ENCODE peak calls at places on chromosomes 13 and 19, in eight cellular contexts. N, X, H, T, S, Q, E and F are unnamed samples.

GRCh38 chr13:114016321-114017027 is 42.6 kb upstream of the C13orf46 start:
- DNase-seq in S (no peak), H (no peak), N (no peak), E (no peak), X (no peak), Q (no peak), T (no peak), F (no peak)

GRCh38 chr13:80037505-80037888 is 303.4 kb downstream of the SPRY2 start:
- DNase-seq in H (peak), Q (no peak), N (no peak), T (peak), E (no peak), S (peak), X (no peak), F (no peak)

GRCh38 chr19:27740396-27740795 is 1472.6 kb downstream of the UQCRFS1 start:
- DNase-seq in T (no peak), H (no peak), N (no peak), Q (no peak), E (peak), S (no peak), X (peak), F (peak)

GRCh38 chr13:32538234-32538620 is 368 bp downstream of the N4BP2L2 start:
- DNase-seq in H (no peak), E (peak), N (peak), T (peak), Q (peak), S (peak), X (no peak), F (no peak)

GRCh38 chr19:16040642-16041041 is 35.7 kb upstream of the TPM4 start:
- DNase-seq in E (no peak), H (no peak), S (peak), X (no peak), Q (no peak), N (no peak), T (no peak), F (no peak)

GRCh38 chr19:46355234-46355990 is 8.5 kb downstream of the PPP5C start:
- DNase-seq in Q (peak), H (no peak), E (no peak), X (no peak), T (no peak), S (no peak), N (no peak), F (no peak)

GRCh38 chr13:81609335-81609734 is 1268.4 kb upstream of the SPRY2 start:
- DNase-seq in X (no peak), N (no peak), E (no peak), S (no peak), Q (no peak), H (no peak), T (no peak), F (no peak)

GRCh38 chr13:74024314-74024713 is 109.9 kb downstream of the KLF12 start:
- DNase-seq in H (no peak), N (no peak), T (no peak), S (no peak), X (no peak), E (no peak), Q (no peak), F (no peak)

GRCh38 chr13:38630780-38631179 is 56.1 kb upstream of the FREM2 start:
- DNase-seq in Q (no peak), T (no peak), E (no peak), N (no peak), H (peak), S (peak), X (no peak), F (no peak)

GRCh38 chr13:40452741-40453665 is 213.4 kb downstream of the FOXO1 start:
- DNase-seq in T (no peak), N (no peak), X (no peak), Q (no peak), H (peak), S (peak), E (no peak), F (no peak)

GRCh38 chr13:97107815-97108534 is 113.7 kb upstream of the OXGR1 start:
- DNase-seq in N (no peak), S (no peak), H (no peak), X (no peak), E (no peak), T (no peak), Q (no peak), F (no peak)

GRCh38 chr13:51313619-51314018 is 25.9 kb upstream of the SERPINE3 start:
- DNase-seq in H (no peak), T (no peak), N (no peak), S (no peak), X (no peak), Q (no peak), E (no peak), F (no peak)

GRCh38 chr19:5150902-5151741 is 182.2 kb downstream of the KDM4B start:
- DNase-seq in S (no peak), E (no peak), T (no peak), N (no peak), X (peak), H (no peak), Q (no peak), F (peak)

GRCh38 chr13:87999791-88000190 is 328.6 kb downstream of the SLITRK5 start:
- DNase-seq in X (no peak), N (no peak), Q (no peak), S (no peak), H (peak), E (no peak), T (no peak), F (no peak)

GRCh38 chr19:12603714-12604113 is 6.9 kb downstream of the ZNF490 start:
- DNase-seq in T (no peak), Q (no peak), E (no peak), H (no peak), X (no peak), N (no peak), S (peak), F (peak)

GRCh38 chr19:12331211-12331941 is 2.1 kb downstream of the ZNF563 start:
- DNase-seq in S (no peak), X (no peak), N (no peak), T (no peak), E (no peak), H (no peak), Q (peak), F (no peak)

GRCh38 chr13:99982021-99982740 is 597 bp downstream of the ZIC2 start:
- DNase-seq in S (no peak), X (peak), T (no peak), H (peak), N (no peak), Q (no peak), E (no peak), F (peak)

GRCh38 chr13:63512095-63512494 is 2096.4 kb upstream of the PCDH20 start:
- DNase-seq in E (no peak), H (no peak), S (no peak), Q (no peak), X (no peak), T (no peak), N (no peak), F (no peak)

GRCh38 chr13:56528040-56528760 is 612.5 kb upstream of the PRR20A start:
- DNase-seq in N (no peak), X (no peak), E (no peak), S (no peak), T (no peak), Q (no peak), H (no peak), F (no peak)

GRCh38 chr13:108227651-108228272 is 9.6 kb downstream of the ABHD13 start:
- DNase-seq in H (peak), S (peak), X (no peak), E (no peak), T (no peak), N (no peak), Q (no peak), F (no peak)

GRCh38 chr13:34040863-34041262 is 222.9 kb downstream of the RFC3 start:
- DNase-seq in T (no peak), E (no peak), Q (no peak), H (no peak), X (no peak), N (no peak), S (no peak), F (no peak)

GRCh38 chr13:25067054-25067453 is 28.9 kb upstream of the PABPC3 start:
- DNase-seq in Q (no peak), E (no peak), H (no peak), N (no peak), S (no peak), T (no peak), X (no peak), F (no peak)

GRCh38 chr19:48659768-48660167 is 13.0 kb downstream of the NTN5 start:
- DNase-seq in X (no peak), S (no peak), Q (no peak), H (peak), T (no peak), N (no peak), E (peak), F (no peak)

GRCh38 chr13:51906581-51906980 is 44.8 kb downstream of the CCDC70 start:
- DNase-seq in X (peak), Q (no peak), H (peak), E (no peak), N (peak), T (no peak), S (no peak), F (peak)

GRCh38 chr19:53076984-53077383 is 26.2 kb downstream of the ZNF160 start:
- DNase-seq in N (no peak), E (no peak), X (no peak), S (peak), Q (peak), T (no peak), H (no peak), F (no peak)

GRCh38 chr19:16216744-16217670 is 19.3 kb downstream of the AP1M1 start:
- DNase-seq in T (no peak), H (no peak), Q (no peak), E (no peak), N (no peak), S (no peak), X (no peak), F (no peak)

GRCh38 chr19:35458821-35459391 is 10.8 kb downstream of the FFAR2 start:
- DNase-seq in N (no peak), S (no peak), E (no peak), Q (no peak), T (no peak), H (no peak), X (no peak), F (no peak)

GRCh38 chr19:8826371-8826770 is 5.7 kb downstream of the ZNF558 start:
- DNase-seq in N (no peak), T (no peak), X (no peak), S (no peak), H (no peak), Q (no peak), E (no peak), F (no peak)

GRCh38 chr19:23410155-23410554 is 14.9 kb upstream of the ZNF91 start:
- DNase-seq in T (no peak), H (no peak), S (no peak), E (no peak), N (no peak), Q (no peak), X (no peak), F (no peak)

GRCh38 chr19:19155495-19156219 is 14.4 kb downstream of the MEF2B start:
- DNase-seq in N (no peak), T (no peak), S (no peak), H (no peak), X (no peak), Q (no peak), E (no peak), F (no peak)

GRCh38 chr13:30997697-30998547 is 65.5 kb downstream of the TEX26 start:
- DNase-seq in S (no peak), X (no peak), H (no peak), Q (no peak), E (no peak), T (no peak), N (no peak), F (no peak)

GRCh38 chr13:35865341-35866240 is 265.6 kb downstream of the DCLK1 start:
- DNase-seq in S (no peak), H (no peak), T (peak), E (no peak), X (no peak), Q (no peak), N (no peak), F (no peak)

GRCh38 chr19:45376045-45376724 is 5.8 kb upstream of the ERCC2 start:
- DNase-seq in H (peak), Q (peak), S (peak), N (no peak), X (no peak), E (peak), T (peak), F (no peak)

GRCh38 chr19:19109601-19110000 is 28.7 kb downstream of the TMEM161A start:
- DNase-seq in X (no peak), N (no peak), H (no peak), T (no peak), S (no peak), Q (no peak), E (no peak), F (no peak)

GRCh38 chr13:32246468-32246867 is 68.7 kb downstream of the ZAR1L start:
- DNase-seq in Q (peak), T (peak), S (peak), H (peak), N (no peak), X (no peak), E (peak), F (no peak)

GRCh38 chr13:105603283-105603682 is 932.2 kb downstream of the EFNB2 start:
- DNase-seq in E (no peak), X (no peak), N (no peak), Q (no peak), S (no peak), H (peak), T (no peak), F (no peak)

GRCh38 chr19:54312436-54313362 is at the start of gene LILRA5:
- DNase-seq in X (peak), H (no peak), N (peak), S (no peak), T (no peak), Q (peak), E (peak), F (no peak)

GRCh38 chr13:110302986-110303385 is 4.0 kb downstream of the COL4A1 start:
- DNase-seq in T (no peak), H (no peak), N (no peak), Q (no peak), X (peak), E (no peak), S (no peak), F (no peak)

GRCh38 chr13:38705351-38705750 is 18.5 kb downstream of the FREM2 start:
- DNase-seq in S (no peak), T (no peak), Q (no peak), E (no peak), X (no peak), N (no peak), H (no peak), F (no peak)

GRCh38 chr13:19958119-19959111 is at the start of gene ZMYM2:
- DNase-seq in Q (peak), X (peak), S (peak), E (peak), N (peak), T (peak), H (peak), F (peak)
- TF ChIP-seq CTCF in Q (no peak), X (no peak), S (no peak), E (no peak), N (no peak), T (no peak), H (no peak), F (no peak)

DNA sequence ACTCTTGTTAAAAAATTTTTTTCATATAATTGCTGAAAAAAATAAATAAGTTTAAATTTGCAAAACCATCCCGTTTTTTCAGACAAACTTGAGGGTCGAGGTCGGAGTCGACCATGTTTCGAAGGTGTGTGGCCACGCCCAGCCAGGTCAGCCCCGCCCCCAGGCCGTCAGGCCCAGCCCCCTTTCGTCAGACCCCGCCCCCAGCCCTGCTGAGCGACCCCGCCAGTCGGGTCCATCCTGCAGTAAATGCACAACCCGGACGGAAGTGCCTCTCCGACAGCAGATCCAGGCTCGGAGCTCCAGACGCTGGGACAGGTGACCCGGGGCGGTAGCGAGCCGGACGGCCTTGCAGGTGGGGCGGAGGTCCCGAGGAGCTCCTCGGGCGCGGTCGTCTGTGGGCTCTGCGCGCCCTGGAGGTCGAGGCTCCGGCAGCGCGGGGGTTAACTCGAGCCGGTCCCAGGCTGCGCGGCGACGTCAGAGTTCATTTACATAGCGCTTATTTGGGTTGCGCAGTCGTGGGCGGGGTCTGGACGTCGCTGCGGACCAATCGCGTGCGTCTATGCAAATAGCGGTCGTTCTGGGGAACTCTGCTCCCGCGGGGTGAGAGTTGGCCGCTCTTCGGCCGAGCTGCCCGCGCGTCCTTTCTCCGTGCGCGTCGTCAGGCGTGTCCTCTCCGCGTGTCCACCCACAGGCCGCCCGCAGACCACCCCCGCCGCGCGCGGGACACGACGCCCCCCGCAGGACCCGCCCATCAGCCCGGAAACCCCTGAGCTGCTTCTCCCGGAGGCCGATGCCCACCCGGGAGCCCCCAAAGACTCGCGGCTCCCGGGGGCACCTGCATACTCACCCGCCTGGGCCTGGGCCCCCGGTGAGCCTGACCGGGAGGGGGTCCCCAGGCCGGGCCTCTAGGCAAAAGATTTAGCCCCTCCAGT is at the start of gene OCEL1:
- DNase-seq in X (peak), N (peak), S (peak), T (peak), Q (peak), H (peak), E (peak), F (peak)
- TF ChIP-seq CTCF in X (no peak), N (no peak), S (no peak), T (no peak), Q (no peak), H (no peak), E (peak), F (no peak)

DNA sequence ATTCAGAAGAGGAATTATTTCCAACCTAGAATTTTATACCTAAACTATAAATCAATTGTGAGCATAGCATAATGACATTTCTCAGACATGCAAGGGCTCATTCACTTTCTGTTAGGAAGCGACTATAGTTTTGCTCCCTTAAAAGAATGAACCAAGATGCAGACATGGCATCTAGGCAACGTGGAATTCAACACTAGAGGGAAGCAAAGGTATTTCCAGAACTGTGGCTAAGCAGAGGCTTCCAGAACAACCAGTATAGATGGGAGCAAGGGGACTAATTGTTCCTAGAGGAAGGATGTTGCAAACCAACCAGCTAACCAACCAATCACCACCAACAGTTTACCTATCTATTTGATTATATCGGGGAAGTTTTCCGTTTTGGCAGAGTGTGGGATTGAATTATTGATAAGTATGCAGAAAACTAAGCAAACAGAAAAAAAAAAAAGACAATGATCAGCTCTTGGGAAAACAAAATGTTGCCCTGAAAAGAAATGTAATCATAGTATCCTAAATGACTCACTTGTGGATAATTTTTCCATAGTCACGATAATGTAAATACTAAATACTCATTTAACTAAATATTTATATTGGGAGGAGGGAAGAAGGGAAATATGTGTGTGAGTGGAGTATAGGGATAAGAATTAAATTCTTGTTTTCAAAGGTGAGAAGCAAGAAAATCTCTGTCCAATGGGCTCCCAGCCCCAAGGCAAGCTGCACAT is 21.1 kb downstream of the ARL11 start:
- DNase-seq in Q (no peak), N (no peak), H (peak), T (no peak), S (peak), X (no peak), E (no peak), F (no peak)
- TF ChIP-seq CTCF in Q (no peak), N (no peak), H (peak), T (peak), S (peak), X (no peak), E (no peak), F (peak)

GRCh38 chr19:1105217-1105872 is 1.6 kb downstream of the GPX4 start:
- DNase-seq in T (no peak), S (peak), N (no peak), H (no peak), X (no peak), Q (no peak), E (no peak), F (no peak)

GRCh38 chr19:1108291-1109031 is 4.7 kb downstream of the GPX4 start:
- DNase-seq in Q (no peak), N (no peak), X (no peak), H (no peak), E (no peak), T (no peak), S (no peak), F (no peak)

GRCh38 chr19:1105873-1106840 is 2.4 kb downstream of the GPX4 start:
- DNase-seq in T (no peak), H (no peak), S (peak), X (no peak), Q (no peak), N (no peak), E (no peak), F (no peak)

GRCh38 chr19:1107655-1108261 is 4.0 kb downstream of the GPX4 start:
- DNase-seq in X (no peak), T (no peak), N (no peak), E (no peak), S (no peak), H (no peak), Q (no peak), F (no peak)

DNA sequence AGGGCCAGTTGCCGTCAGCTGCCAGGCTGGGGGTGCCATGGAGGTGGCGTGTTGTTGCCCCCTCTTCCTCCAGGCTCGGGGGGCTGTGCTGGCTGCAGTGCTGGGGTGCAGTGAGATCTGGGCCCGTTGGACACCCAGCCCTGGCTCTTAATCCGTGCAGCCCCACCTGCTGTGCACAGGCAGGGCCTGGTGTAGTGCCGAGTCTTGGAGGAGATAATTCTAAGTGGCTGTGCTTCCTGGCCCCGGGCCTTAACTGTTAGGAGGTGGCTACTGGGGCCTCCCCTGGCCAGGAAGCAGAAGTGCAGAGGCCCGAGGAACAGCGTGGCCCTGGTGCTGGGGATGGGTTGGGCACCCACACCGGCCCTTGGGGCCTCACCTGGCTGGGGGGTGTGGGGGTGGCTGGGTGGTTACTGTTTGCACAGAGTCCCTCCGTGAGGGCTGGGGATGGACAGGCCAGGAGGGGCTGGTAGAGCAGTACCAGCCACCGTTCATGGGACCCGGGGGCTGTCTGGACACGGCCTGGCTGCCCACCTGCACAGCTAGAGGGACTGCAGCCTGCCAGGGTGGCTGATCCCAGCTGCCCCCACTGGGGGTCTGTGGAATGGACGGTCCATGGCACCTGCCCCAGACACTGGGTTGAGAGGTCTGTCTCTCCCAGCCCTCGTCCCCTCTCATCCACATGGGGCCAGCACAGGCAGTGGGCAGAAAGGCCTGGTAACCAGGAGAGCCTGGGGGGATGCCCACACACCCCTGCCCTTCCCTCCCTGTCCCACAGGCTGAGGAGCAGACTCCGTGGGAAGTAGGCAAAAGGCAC is 3.3 kb downstream of the GPX4 start:
- DNase-seq in N (no peak), T (no peak), X (no peak), Q (no peak), S (peak), H (peak), E (no peak), F (no peak)
- TF ChIP-seq CTCF in N (no peak), T (peak), X (no peak), Q (no peak), S (peak), H (peak), E (no peak), F (no peak)

GRCh38 chr13:29513981-29514719 is 81.3 kb downstream of the SLC7A1 start:
- DNase-seq in N (no peak), E (no peak), Q (no peak), S (peak), X (no peak), T (no peak), H (no peak), F (no peak)
- TF ChIP-seq CTCF in N (no peak), E (no peak), Q (no peak), S (no peak), X (no peak), T (no peak), H (no peak), F (no peak)